ENCODE peak calls at places on chromosome 22, in nine cellular contexts. H, X, P, J, T, O, G, B and L are unnamed samples.

GRCh38 chr22:46085831-46086576 is 64.3 kb upstream of the PPARA start:
- DNase-seq in H (no peak), X (peak; percentile 92), P (peak; percentile 76), J (no peak), T (no peak), O (no peak), G (peak; percentile 88), B (no peak), L (peak; percentile 84)

GRCh38 chr22:45265546-45265945 is 19.2 kb upstream of the UPK3A start:
- DNase-seq in H (no peak), X (no peak), P (no peak), J (no peak), T (no peak), O (no peak), G (no peak), B (no peak), L (no peak)

GRCh38 chr22:23685205-23685784 is 5.5 kb upstream of the RGL4 start:
- DNase-seq in H (no peak), X (peak; percentile 50), P (no peak), J (no peak), T (no peak), O (no peak), G (peak; percentile 24), B (no peak), L (peak; percentile 65)

GRCh38 chr22:28441720-28442263 is 237.8 kb downstream of the TTC28 start:
- DNase-seq in H (no peak), X (peak; percentile 38), P (peak; percentile 35), J (no peak), T (no peak), O (no peak), G (no peak), B (no peak), L (no peak)

GRCh38 chr22:37176464-37177061 is 11.5 kb downstream of the C1QTNF6 start:
- DNase-seq in H (no peak), X (peak; percentile 91), P (peak; percentile 69), J (no peak), T (no peak), O (no peak), G (peak; percentile 77), B (no peak), L (peak; percentile 58)

GRCh38 chr22:19011075-19011474 is 75.0 kb upstream of the PRODH start:
- DNase-seq in H (no peak), X (no peak), P (no peak), J (no peak), T (no peak), O (no peak), G (no peak), B (no peak), L (no peak)

GRCh38 chr22:46010951-46011626 is 34.1 kb upstream of the WNT7B start:
- DNase-seq in H (no peak), X (no peak), P (peak; percentile 44), J (no peak), T (no peak), O (no peak), G (no peak), B (no peak), L (no peak)

GRCh38 chr22:25112538-25113253 is 87.0 kb upstream of the CRYBB3 start:
- DNase-seq in H (no peak), X (no peak), P (no peak), J (no peak), T (no peak), O (no peak), G (no peak), B (no peak), L (no peak)

GRCh38 chr22:49215840-49216239 is 611.8 kb downstream of the BRD1 start:
- DNase-seq in H (no peak), X (no peak), P (no peak), J (no peak), T (no peak), O (no peak), G (no peak), B (no peak), L (no peak)

GRCh38 chr22:21621891-21622623 is 7.8 kb downstream of the YDJC start:
- DNase-seq in H (no peak), X (no peak), P (no peak), J (no peak), T (no peak), O (no peak), G (no peak), B (no peak), L (no peak)

GRCh38 chr22:47192106-47192650 is 429.7 kb downstream of the TBC1D22A start:
- DNase-seq in H (no peak), X (no peak), P (no peak), J (peak; percentile 13), T (no peak), O (no peak), G (no peak), B (no peak), L (no peak)

GRCh38 chr22:35621446-35621845 is 4.3 kb upstream of the MB start:
- DNase-seq in H (no peak), X (no peak), P (no peak), J (no peak), T (no peak), O (no peak), G (peak; percentile 76), B (no peak), L (no peak)

GRCh38 chr22:50067244-50067643 is 9.1 kb upstream of the TTLL8 start:
- DNase-seq in H (no peak), X (no peak), P (no peak), J (no peak), T (no peak), O (no peak), G (no peak), B (no peak), L (peak; percentile 22)

GRCh38 chr22:49025791-49026475 is 801.7 kb downstream of the BRD1 start:
- DNase-seq in H (no peak), X (no peak), P (no peak), J (no peak), T (no peak), O (no peak), G (no peak), B (no peak), L (no peak)

GRCh38 chr22:26536762-26537134 is 24.5 kb upstream of the TFIP11 start:
- DNase-seq in H (no peak), X (no peak), P (no peak), J (no peak), T (no peak), O (no peak), G (no peak), B (no peak), L (no peak)

GRCh38 chr22:21632237-21632895 is at the start of gene CCDC116:
- DNase-seq in H (no peak), X (peak; percentile 28), P (no peak), J (peak; percentile 64), T (peak; percentile 58), O (peak; percentile 28), G (no peak), B (no peak), L (no peak)

GRCh38 chr22:16970446-16970845 is 37.6 kb downstream of the GAB4 start:
- DNase-seq in H (no peak), X (no peak), P (no peak), J (no peak), T (no peak), O (no peak), G (no peak), B (no peak), L (no peak)